ENCODE peak calls at places on chromosomes 1 and 21, in nine cellular contexts. G is glomerular endothelial cell; L is HAP-1; A is Caki2; X is retina; Q is effector CD4-positive, alpha-beta T cell; O is WTC11; T is tibial artery; F is mucosa of gallbladder. Y is an unnamed sample.

GRCh38 chr1:226919995-226920394 is 20.1 kb upstream of the COQ8A start:
- DNase-seq in G (no peak), L (no peak), A (no peak), X (no peak), Q (no peak), O (no peak), T (peak), F (peak), Y (no peak)

GRCh38 chr1:203569490-203570318 is 56.9 kb upstream of the ATP2B4 start:
- DNase-seq in G (no peak), L (no peak), A (peak), X (no peak), Q (no peak), O (no peak), T (no peak), F (no peak), Y (peak)

GRCh38 chr1:78333426-78334012 is 157.3 kb upstream of the PTGFR start:
- DNase-seq in G (no peak), L (peak), A (no peak), X (no peak), Q (no peak), O (no peak), T (no peak), F (no peak), Y (no peak)

GRCh38 chr1:239056940-239057339 is 329.4 kb upstream of the CHRM3 start:
- DNase-seq in G (no peak), L (no peak), A (no peak), X (no peak), Q (no peak), O (no peak), T (no peak), F (no peak), Y (no peak)

GRCh38 chr21:46120301-46121285 is 22.7 kb downstream of the COL6A2 start:
- DNase-seq in G (no peak), L (no peak), A (no peak), X (no peak), Q (no peak), O (peak), T (peak), F (no peak), Y (no peak)

GRCh38 chr1:26961826-26962225 is 1.6 kb upstream of the KDF1 start:
- DNase-seq in G (peak), L (no peak), A (no peak), X (no peak), Q (no peak), O (no peak), T (no peak), F (no peak), Y (peak)

GRCh38 chr1:246324711-246325110 is 182.4 kb downstream of the SMYD3 start:
- DNase-seq in G (no peak), L (no peak), A (peak), X (no peak), Q (no peak), O (no peak), T (no peak), F (no peak), Y (peak)

GRCh38 chr1:15196069-15196468 is 42.5 kb downstream of the TMEM51 start:
- DNase-seq in G (no peak), L (no peak), A (no peak), X (no peak), Q (no peak), O (no peak), T (no peak), F (no peak), Y (no peak)

GRCh38 chr1:221336141-221336540 is 405.7 kb downstream of the DUSP10 start:
- DNase-seq in G (no peak), L (no peak), A (peak), X (peak), Q (no peak), O (no peak), T (no peak), F (no peak), Y (no peak)

GRCh38 chr1:18900303-18900841 is 2.0 kb downstream of the ALDH4A1 start:
- DNase-seq in G (no peak), L (no peak), A (no peak), X (no peak), Q (no peak), O (no peak), T (no peak), F (no peak), Y (no peak)

GRCh38 chr1:1782399-1783221 is 4.3 kb upstream of the NADK start:
- DNase-seq in G (no peak), L (no peak), A (peak), X (peak), Q (no peak), O (peak), T (peak), F (peak), Y (no peak)

GRCh38 chr21:15058718-15059316 is 6.0 kb downstream of the NRIP1 start:
- DNase-seq in G (no peak), L (no peak), A (peak), X (no peak), Q (no peak), O (no peak), T (no peak), F (no peak), Y (peak)

GRCh38 chr1:43366179-43366578 is 1.6 kb downstream of the ELOVL1 start:
- DNase-seq in G (no peak), L (no peak), A (no peak), X (no peak), Q (no peak), O (peak), T (no peak), F (peak), Y (no peak)

GRCh38 chr1:180606109-180606508 is 25.7 kb upstream of the XPR1 start:
- DNase-seq in G (no peak), L (peak), A (no peak), X (no peak), Q (no peak), O (no peak), T (no peak), F (no peak), Y (no peak)

GRCh38 chr1:59697138-59697811 is 117.5 kb upstream of the HOOK1 start:
- DNase-seq in G (no peak), L (no peak), A (no peak), X (no peak), Q (no peak), O (no peak), T (no peak), F (no peak), Y (no peak)

GRCh38 chr1:44267438-44267837 is 54.2 kb downstream of the DMAP1 start:
- DNase-seq in G (no peak), L (no peak), A (no peak), X (no peak), Q (no peak), O (no peak), T (no peak), F (no peak), Y (no peak)